ENCODE peak calls at places on chromosome 22, in four cellular contexts. O is heart left ventricle, F is IMR-90, J is OCI-LY7. V is an unnamed sample.

GRCh38 chr22:23395476-23396361 is 184.4 kb downstream of the IGLL1 start:
- DNase-seq in O (no peak), F (no peak), J (no peak), V (peak)

GRCh38 chr22:20613301-20613700 is 105.9 kb downstream of the MED15 start:
- DNase-seq in O (no peak), F (no peak), J (no peak), V (no peak)

GRCh38 chr22:47270463-47271135 is 508.1 kb downstream of the TBC1D22A start:
- DNase-seq in O (no peak), F (no peak), J (no peak), V (no peak)

GRCh38 chr22:39179401-39179827 is 26.9 kb upstream of the CBX7 start:
- DNase-seq in O (peak), F (no peak), J (no peak), V (no peak)

GRCh38 chr22:30979932-30980331 is 10.9 kb downstream of the TUG1 start:
- DNase-seq in O (no peak), F (no peak), J (no peak), V (no peak)

GRCh38 chr22:24953294-24954113 is 988 bp downstream of the KIAA1671 start:
- DNase-seq in O (peak), F (no peak), J (no peak), V (peak)

GRCh38 chr22:41296826-41297667 is 4.3 kb upstream of the ZC3H7B start:
- DNase-seq in O (no peak), F (no peak), J (no peak), V (no peak)

GRCh38 chr22:30609260-30610185 is 2.5 kb downstream of the TCN2 start:
- DNase-seq in O (peak), F (peak), J (no peak), V (peak)

GRCh38 chr22:41873391-41873790 is 40.5 kb downstream of the SREBF2 start:
- DNase-seq in O (no peak), F (no peak), J (no peak), V (no peak)

GRCh38 chr22:17431179-17431578 is 61.9 kb downstream of the CECR2 start:
- DNase-seq in O (no peak), F (no peak), J (no peak), V (no peak)

GRCh38 chr22:17436382-17436951 is 67.2 kb downstream of the CECR2 start:
- DNase-seq in O (no peak), F (no peak), J (peak), V (no peak)

GRCh38 chr22:17434856-17435255 is 65.6 kb downstream of the CECR2 start:
- DNase-seq in O (no peak), F (no peak), J (no peak), V (no peak)

GRCh38 chr22:17436981-17437410 is 67.7 kb downstream of the CECR2 start:
- DNase-seq in O (peak), F (no peak), J (no peak), V (no peak)

GRCh38 chr22:17435375-17435774 is 66.1 kb downstream of the CECR2 start:
- DNase-seq in O (no peak), F (no peak), J (no peak), V (no peak)
- H3K4me3 ChIP-seq in O (no peak), F (no peak), J (no peak), V (no peak)

GRCh38 chr22:45627489-45628233 is 44.0 kb upstream of the ATXN10 start:
- DNase-seq in O (no peak), F (no peak), J (no peak), V (no peak)

GRCh38 chr22:45630436-45630835 is 41.2 kb upstream of the ATXN10 start:
- DNase-seq in O (no peak), F (no peak), J (no peak), V (peak)

GRCh38 chr22:45629469-45630089 is 42.1 kb upstream of the ATXN10 start:
- DNase-seq in O (no peak), F (no peak), J (no peak), V (no peak)

GRCh38 chr22:45626198-45626651 is 45.4 kb upstream of the ATXN10 start:
- DNase-seq in O (no peak), F (no peak), J (no peak), V (no peak)

DNA sequence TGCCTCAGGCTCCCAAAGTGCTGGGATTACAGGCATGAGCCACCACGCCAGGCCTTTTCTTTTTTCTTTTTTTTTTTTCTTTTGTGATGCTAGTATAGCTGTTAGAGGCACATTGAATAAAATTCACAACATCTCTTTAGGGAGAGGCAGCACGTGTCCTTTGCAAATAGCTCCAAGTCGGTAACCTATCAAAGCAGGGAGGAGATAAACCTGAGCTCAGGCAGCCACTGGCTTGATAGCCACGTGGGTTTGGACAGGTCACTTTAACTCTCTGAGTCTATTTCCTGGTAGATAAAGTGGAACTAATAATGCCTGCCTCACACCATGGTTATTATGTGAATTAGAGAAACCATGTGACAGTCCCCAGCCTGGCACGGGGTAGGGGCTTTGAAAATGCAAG is 43.1 kb upstream of the ATXN10 start:
- DNase-seq in O (no peak), F (no peak), J (no peak), V (no peak)
- H3K27ac ChIP-seq in O (no peak), F (no peak), J (no peak), V (no peak)

GRCh38 chr22:37420656-37421467 is 6.4 kb downstream of the ELFN2 start:
- DNase-seq in O (peak), F (peak), J (no peak), V (no peak)
- H3K4me3 ChIP-seq in O (peak), F (peak), J (no peak), V (peak)

DNA sequence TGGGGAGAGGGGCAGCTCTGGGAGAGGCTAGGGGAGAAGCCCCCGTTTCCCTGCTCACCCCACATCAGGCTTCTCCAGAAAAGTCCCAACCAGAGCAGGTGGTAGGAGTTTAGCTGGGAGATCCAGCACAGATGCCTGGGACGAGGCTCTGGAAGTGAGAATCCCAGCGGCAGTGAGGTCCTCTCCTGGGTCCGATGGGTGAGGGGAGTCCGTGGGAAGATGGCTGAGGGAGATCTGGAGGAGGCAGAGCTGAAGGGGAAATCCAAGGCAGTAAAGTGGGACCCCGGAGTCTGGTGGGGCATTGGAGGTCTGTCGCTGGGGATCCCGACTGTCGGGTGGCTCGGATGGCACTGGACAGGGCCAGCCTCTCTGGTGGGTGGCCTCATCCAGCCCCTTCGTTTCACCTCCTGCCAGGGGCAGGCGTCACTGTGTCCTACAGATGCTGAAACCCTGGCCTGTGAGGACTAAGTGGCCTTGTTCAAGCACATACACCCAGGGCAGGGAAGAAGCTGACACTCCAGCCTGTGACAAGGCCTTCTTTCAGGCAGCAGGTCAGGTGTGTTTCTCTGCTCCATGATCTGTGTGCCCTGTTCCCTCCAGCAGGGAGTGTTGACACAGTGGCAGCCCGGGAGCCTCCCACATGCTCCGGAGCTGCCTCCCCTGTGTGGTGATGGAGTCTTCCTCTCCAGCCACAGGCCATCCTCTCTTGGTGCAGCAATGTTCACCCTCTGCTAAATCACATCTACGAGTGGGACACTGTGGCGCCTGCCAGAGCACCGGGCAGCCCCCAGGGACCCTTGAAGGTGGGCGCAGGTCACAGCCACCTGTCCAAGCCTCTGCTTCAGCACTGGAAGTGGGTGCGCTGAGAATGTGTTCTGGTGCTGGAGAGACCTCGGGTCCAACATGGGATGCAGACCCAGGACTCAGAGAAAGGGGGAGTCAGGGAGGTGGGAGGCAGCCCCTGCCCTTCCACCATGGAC is 850.8 kb downstream of the BRD1 start:
- DNase-seq in O (no peak), F (no peak), J (no peak), V (no peak)
- H3K27ac ChIP-seq in O (no peak), F (no peak), J (no peak), V (no peak)

DNA sequence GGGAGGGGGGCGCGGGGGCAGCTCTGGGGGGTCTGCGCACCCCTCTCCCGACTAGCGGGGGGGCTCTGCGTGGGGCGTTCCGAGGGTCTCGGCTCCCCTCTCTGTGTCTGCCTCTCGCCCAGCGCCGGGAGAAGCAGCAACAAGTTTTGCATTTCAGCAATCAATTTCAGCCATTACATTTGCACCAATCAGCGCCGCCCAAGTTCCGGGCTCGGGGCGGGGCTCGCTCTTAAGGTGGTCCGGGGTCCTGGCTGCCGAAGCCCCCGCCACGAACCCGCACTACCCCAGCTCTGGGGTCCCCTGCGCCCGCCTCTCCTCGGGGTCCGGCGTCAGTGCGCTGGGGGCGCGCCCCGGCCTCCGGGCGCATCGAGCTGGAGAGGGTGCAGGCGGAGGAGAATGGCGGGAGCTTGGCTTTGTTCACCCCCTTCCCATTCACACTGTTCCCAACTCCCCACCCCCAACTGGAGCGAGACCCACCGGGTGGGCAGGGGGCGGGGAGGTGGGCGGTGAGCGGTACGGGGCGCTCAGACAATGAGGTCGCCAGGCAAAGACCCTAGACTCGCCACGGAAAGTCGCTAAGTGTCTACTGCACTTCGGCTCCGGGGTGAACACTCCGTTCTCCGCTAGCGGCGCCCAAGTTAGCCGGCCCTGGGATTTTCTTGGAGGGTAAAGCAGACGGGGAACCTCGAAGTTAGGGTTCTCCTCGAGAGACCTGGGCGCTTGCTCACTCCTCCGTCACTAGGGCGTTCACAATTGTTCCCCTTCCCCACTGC is at the start of gene MN1:
- DNase-seq in O (peak), F (peak), J (no peak), V (no peak)
- H3K4me3 ChIP-seq in O (peak), F (peak), J (no peak), V (peak)

GRCh38 chr22:32589007-32589406 is 114.4 kb downstream of the FBXO7 start:
- DNase-seq in O (no peak), F (peak), J (no peak), V (no peak)

GRCh38 chr22:32588063-32588462 is 113.5 kb downstream of the FBXO7 start:
- DNase-seq in O (no peak), F (no peak), J (no peak), V (no peak)

GRCh38 chr22:32591620-32592019 is 117.0 kb downstream of the FBXO7 start:
- DNase-seq in O (no peak), F (peak), J (no peak), V (no peak)

GRCh38 chr22:32587449-32587848 is 112.8 kb downstream of the FBXO7 start:
- DNase-seq in O (peak), F (no peak), J (no peak), V (no peak)

GRCh38 chr22:32590556-32590955 is 115.9 kb downstream of the FBXO7 start:
- DNase-seq in O (no peak), F (peak), J (no peak), V (no peak)
- H3K27ac ChIP-seq in O (no peak), F (no peak), J (no peak), V (no peak)